ENCODE peak calls at places on chromosomes 6 and 20, in eight cellular contexts. L, P, W, F, O, N, G and R are unnamed samples.

GRCh38 chr20:41380551-41381262 is 14.1 kb upstream of the EMILIN3 start:
- DNase-seq in L (no peak), N (no peak), O (no peak), F (no peak), W (no peak), P (peak), G (no peak), R (no peak)

GRCh38 chr6:152123076-152123475 is 315.6 kb downstream of the ESR1 start:
- DNase-seq in N (no peak), L (no peak), P (no peak), W (no peak), F (no peak), O (no peak), G (no peak), R (no peak)

GRCh38 chr20:52601295-52601971 is 370.7 kb upstream of the TSHZ2 start:
- DNase-seq in F (no peak), P (no peak), W (no peak), O (no peak), N (no peak), G (no peak), L (no peak), R (no peak)

GRCh38 chr6:100479180-100480035 is 14.7 kb upstream of the SIM1 start:
- DNase-seq in G (no peak), F (no peak), P (no peak), W (no peak), N (peak), L (no peak), O (peak), R (no peak)

GRCh38 chr6:161169690-161170089 is 104.2 kb downstream of the AGPAT4 start:
- DNase-seq in G (no peak), W (no peak), O (peak), F (no peak), L (peak), P (no peak), N (no peak), R (no peak)

GRCh38 chr6:161269310-161269709 is 4.6 kb downstream of the AGPAT4 start:
- DNase-seq in G (no peak), N (no peak), F (no peak), W (no peak), O (no peak), L (no peak), P (no peak), R (no peak)

GRCh38 chr6:100549406-100550167 is 84.9 kb upstream of the SIM1 start:
- DNase-seq in N (no peak), O (no peak), F (no peak), P (peak), L (no peak), W (no peak), G (no peak), R (no peak)

GRCh38 chr6:137264308-137265075 is 45.3 kb upstream of the IFNGR1 start:
- DNase-seq in F (no peak), O (no peak), W (no peak), P (no peak), G (no peak), N (no peak), L (no peak), R (no peak)

GRCh38 chr20:50844430-50845100 is 49.7 kb downstream of the BCAS4 start:
- DNase-seq in F (no peak), P (no peak), L (no peak), N (no peak), W (no peak), G (peak), O (peak), R (no peak)

GRCh38 chr20:57892471-57892870 is 182.7 kb upstream of the PMEPA1 start:
- DNase-seq in N (no peak), W (no peak), P (no peak), F (no peak), O (no peak), L (no peak), G (no peak), R (no peak)

GRCh38 chr6:23584134-23584763 is 541.8 kb upstream of the NRSN1 start:
- DNase-seq in G (no peak), F (no peak), O (no peak), N (no peak), W (no peak), L (no peak), P (no peak), R (no peak)

GRCh38 chr6:129364767-129365166 is 345.2 kb downstream of the ARHGAP18 start:
- DNase-seq in L (no peak), N (no peak), O (no peak), P (no peak), G (no peak), F (no peak), W (no peak), R (no peak)

GRCh38 chr6:3615391-3616380 is 135.8 kb downstream of the PXDC1 start:
- DNase-seq in F (no peak), O (no peak), P (no peak), G (no peak), L (no peak), W (no peak), N (no peak), R (no peak)

GRCh38 chr6:149457316-149457884 is 27.4 kb downstream of the ZC3H12D start:
- DNase-seq in F (no peak), N (no peak), G (no peak), P (no peak), L (peak), W (no peak), O (no peak), R (no peak)

GRCh38 chr6:125658759-125659431 is 90.5 kb upstream of the HEY2 start:
- DNase-seq in O (no peak), N (no peak), L (peak), G (no peak), W (no peak), F (peak), P (no peak), R (no peak)

GRCh38 chr20:944774-945410 is 28.8 kb upstream of the ANGPT4 start:
- DNase-seq in G (no peak), L (no peak), N (no peak), O (no peak), P (no peak), F (no peak), W (no peak), R (no peak)

GRCh38 chr6:137637161-137637560 is 143.0 kb upstream of the OLIG3 start:
- DNase-seq in G (no peak), L (no peak), N (peak), W (no peak), P (peak), F (no peak), O (no peak), R (no peak)

GRCh38 chr6:154596701-154597100 is 86.2 kb upstream of the CNKSR3 start:
- DNase-seq in F (no peak), G (no peak), O (no peak), P (no peak), L (no peak), N (no peak), W (no peak), R (no peak)

GRCh38 chr6:140427842-140428241 is 1053.4 kb upstream of the CITED2 start:
- DNase-seq in P (no peak), F (no peak), N (no peak), O (peak), W (no peak), L (no peak), G (no peak), R (no peak)

GRCh38 chr20:50686767-50687266 is 4.5 kb downstream of the RIPOR3 start:
- DNase-seq in L (no peak), P (peak), F (no peak), N (no peak), W (no peak), O (no peak), G (no peak), R (no peak)

GRCh38 chr6:2744778-2745177 is 5.9 kb downstream of the MYLK4 start:
- DNase-seq in O (no peak), N (no peak), W (no peak), F (no peak), L (no peak), G (no peak), P (no peak), R (no peak)

GRCh38 chr20:59770270-59770669 is 163.2 kb downstream of the SYCP2 start:
- DNase-seq in F (no peak), N (no peak), O (no peak), P (peak), G (no peak), L (no peak), W (no peak), R (no peak)

GRCh38 chr6:166940643-166941068 is 15.7 kb downstream of the RNASET2 start:
- DNase-seq in W (no peak), G (peak), O (no peak), N (no peak), L (no peak), F (no peak), P (peak), R (no peak)

GRCh38 chr6:127716425-127716930 is 139.5 kb downstream of the C6orf58 start:
- DNase-seq in G (no peak), L (no peak), P (no peak), W (no peak), O (no peak), F (no peak), N (no peak), R (no peak)

GRCh38 chr20:61046721-61047351 is 205.2 kb upstream of the CDH4 start:
- DNase-seq in P (no peak), N (no peak), L (no peak), W (no peak), G (no peak), O (no peak), F (no peak), R (no peak)

GRCh38 chr6:170459451-170459850 is 93.7 kb downstream of the PSMB1 start:
- DNase-seq in P (no peak), W (no peak), F (no peak), L (no peak), G (no peak), N (peak), O (no peak), R (no peak)

GRCh38 chr6:6764764-6765434 is 176.4 kb downstream of the LY86 start:
- DNase-seq in P (no peak), L (no peak), G (no peak), W (no peak), N (no peak), O (no peak), F (no peak), R (no peak)

GRCh38 chr6:166619912-166620311 is 7.1 kb downstream of the RPS6KA2 start:
- DNase-seq in O (no peak), L (peak), G (no peak), W (no peak), N (no peak), F (no peak), P (peak), R (no peak)

GRCh38 chr20:50790651-50791277 is 4.1 kb upstream of the BCAS4 start:
- DNase-seq in P (peak), O (peak), F (peak), G (peak), W (peak), N (peak), L (peak), R (peak)

GRCh38 chr20:11894072-11894471 is 23.6 kb upstream of the BTBD3 start:
- DNase-seq in W (no peak), F (no peak), N (no peak), P (no peak), O (no peak), L (no peak), G (no peak), R (no peak)

GRCh38 chr6:28537509-28538140 is 11.9 kb downstream of the GPX5 start:
- DNase-seq in L (no peak), P (no peak), G (no peak), W (no peak), N (no peak), F (no peak), O (no peak), R (peak)

GRCh38 chr6:129215916-129216525 is 333.1 kb downstream of the LAMA2 start:
- DNase-seq in G (no peak), N (no peak), L (no peak), P (no peak), F (no peak), W (no peak), O (no peak), R (no peak)

GRCh38 chr6:138226701-138227315 is 8.5 kb upstream of the PBOV1 start:
- DNase-seq in O (no peak), P (no peak), N (no peak), W (peak), F (no peak), L (no peak), G (no peak), R (no peak)

GRCh38 chr20:36819662-36820061 is 46.1 kb upstream of the DSN1 start:
- DNase-seq in N (peak), L (no peak), W (no peak), O (no peak), F (no peak), G (no peak), P (no peak), R (no peak)
- H3K27ac ChIP-seq in N (peak), L (peak), W (no peak), O (no peak), F (no peak), G (no peak), P (no peak), R (no peak)

GRCh38 chr6:32224696-32225095 is 829 bp upstream of the NOTCH4 start:
- DNase-seq in F (no peak), G (no peak), N (no peak), O (peak), L (no peak), W (no peak), P (no peak), R (no peak)
- H3K27ac ChIP-seq in F (peak), G (no peak), N (no peak), O (peak), L (peak), W (no peak), P (no peak), R (no peak)

GRCh38 chr20:48709744-48710143 is 118.1 kb downstream of the PREX1 start:
- DNase-seq in G (no peak), L (no peak), F (no peak), O (no peak), W (no peak), P (no peak), N (no peak), R (no peak)
- H3K27ac ChIP-seq in G (no peak), L (no peak), F (no peak), O (no peak), W (no peak), P (no peak), N (no peak), R (no peak)

GRCh38 chr6:11653028-11653583 is 115.6 kb downstream of the TMEM170B start:
- DNase-seq in G (peak), P (peak), F (no peak), L (peak), N (no peak), O (no peak), W (no peak), R (peak)
- H3K27ac ChIP-seq in G (peak), P (peak), F (no peak), L (no peak), N (no peak), O (no peak), W (no peak), R (no peak)

GRCh38 chr6:33576668-33577067 is 3.4 kb downstream of the BAK1 start:
- DNase-seq in L (no peak), O (no peak), N (no peak), P (no peak), F (no peak), W (no peak), G (no peak), R (no peak)
- H3K27ac ChIP-seq in L (peak), O (no peak), N (no peak), P (no peak), F (no peak), W (peak), G (no peak), R (peak)

DNA sequence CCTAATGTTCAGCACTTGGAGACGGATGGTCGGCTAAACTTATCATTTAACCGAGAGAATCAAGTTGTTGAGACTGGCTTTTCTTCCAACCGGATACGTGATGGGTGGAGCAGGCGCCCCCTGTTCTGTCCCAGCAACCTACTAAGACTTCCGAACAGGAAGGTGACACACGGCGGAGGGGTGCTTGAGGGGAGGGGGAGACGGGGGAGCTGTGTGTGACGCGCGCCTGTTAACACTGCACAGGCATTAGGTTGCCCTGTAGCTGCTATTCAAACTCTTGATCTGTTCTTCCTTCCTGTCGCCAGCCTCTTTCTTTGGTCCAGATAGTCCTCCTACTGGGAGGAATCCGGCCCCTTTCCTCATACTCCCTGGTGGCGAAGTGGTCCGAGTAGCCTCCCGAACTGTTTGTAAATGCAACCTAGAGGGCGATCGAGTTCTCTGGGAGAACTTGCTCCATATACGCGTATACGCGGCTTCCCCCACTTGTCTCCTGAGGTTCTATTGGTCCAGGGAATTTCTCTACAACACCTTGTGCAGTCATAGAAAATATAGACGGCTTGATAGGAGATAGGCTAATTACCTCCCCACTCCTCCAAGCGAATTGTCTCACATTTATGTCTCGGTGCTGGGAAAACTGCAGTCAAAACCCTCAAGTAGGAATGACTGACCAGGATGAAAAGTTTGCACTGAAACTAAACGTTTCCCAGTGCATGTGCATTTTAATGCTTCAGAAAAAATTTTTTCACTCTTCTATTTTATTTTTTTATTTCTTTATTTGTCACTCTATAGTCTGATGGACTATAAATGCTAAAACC is 126.0 kb upstream of the SLC2A12 start:
- DNase-seq in P (peak), G (peak), O (peak), L (peak), W (no peak), N (peak), F (peak), R (peak)
- H3K27ac ChIP-seq in P (no peak), G (peak), O (no peak), L (peak), W (peak), N (peak), F (peak), R (peak)